ENCODE peak calls at places on chromosome 9, in seven cellular contexts. Z is GM23338; P is iPS DF 6.9; V is CD8-positive, alpha-beta T cell; C is heart right ventricle; Q is Peyer's patch; J is colonic mucosa. K is an unnamed sample.

GRCh38 chr9:17928768-17929167 is 349.9 kb downstream of the SH3GL2 start:
- DNase-seq in C (no peak), J (no peak), Q (no peak), V (no peak), Z (no peak), P (no peak), K (no peak)

GRCh38 chr9:105503873-105504272 is 54.1 kb upstream of the FKTN start:
- DNase-seq in V (no peak), Z (peak; percentile 17), J (no peak), Q (no peak), C (no peak), P (no peak), K (no peak)

GRCh38 chr9:89880161-89880560 is 275.3 kb downstream of the GADD45G start:
- DNase-seq in V (no peak), Q (peak; percentile 34), Z (no peak), J (peak; percentile 15), P (no peak), C (no peak), K (no peak)

GRCh38 chr9:17613723-17614122 is 34.9 kb downstream of the SH3GL2 start:
- DNase-seq in P (no peak), J (no peak), V (no peak), C (no peak), Q (no peak), Z (no peak), K (no peak)

GRCh38 chr9:126031116-126031515 is 283.9 kb downstream of the PBX3 start:
- DNase-seq in V (no peak), P (no peak), Z (no peak), C (no peak), Q (no peak), J (no peak), K (no peak)

GRCh38 chr9:78745331-78745730 is 448.4 kb downstream of the PSAT1 start:
- DNase-seq in C (no peak), P (no peak), J (no peak), Z (no peak), V (no peak), Q (no peak), K (no peak)

GRCh38 chr9:75903785-75904360 is 13.4 kb downstream of the PCSK5 start:
- DNase-seq in Z (no peak), Q (peak; percentile 66), C (no peak), P (no peak), J (no peak), V (no peak), K (no peak)

GRCh38 chr9:131640438-131641181 is 95.3 kb downstream of the PRRT1B start:
- DNase-seq in Q (no peak), J (no peak), C (no peak), P (no peak), V (no peak), Z (no peak), K (no peak)

GRCh38 chr9:20238921-20239320 is 383.4 kb downstream of the MLLT3 start:
- DNase-seq in P (no peak), Z (no peak), J (no peak), V (no peak), Q (no peak), C (no peak), K (no peak)

GRCh38 chr9:120161801-120162200 is 418.2 kb downstream of the CDK5RAP2 start:
- DNase-seq in V (no peak), J (no peak), Q (no peak), C (no peak), Z (no peak), P (no peak), K (no peak)

GRCh38 chr9:28079677-28080076 is 506.4 kb upstream of the C9orf72 start:
- DNase-seq in V (no peak), C (no peak), Q (no peak), Z (no peak), J (no peak), P (no peak), K (no peak)

GRCh38 chr9:100466828-100467220 is 6.1 kb upstream of the TMEFF1 start:
- DNase-seq in J (no peak), V (no peak), Q (no peak), Z (no peak), C (no peak), P (no peak), K (no peak)

GRCh38 chr9:129394011-129394919 is 216.2 kb upstream of the IER5L start:
- DNase-seq in P (no peak), V (no peak), J (no peak), Q (no peak), Z (no peak), C (no peak), K (no peak)

GRCh38 chr9:18746631-18747030 is 272.7 kb downstream of the ADAMTSL1 start:
- DNase-seq in V (no peak), P (no peak), Z (no peak), C (no peak), J (no peak), Q (no peak), K (no peak)

GRCh38 chr9:125757834-125758233 is 10.7 kb downstream of the PBX3 start:
- DNase-seq in P (no peak), J (no peak), Q (no peak), C (no peak), V (no peak), Z (no peak), K (no peak)

GRCh38 chr9:113668057-113668456 is 204.5 kb downstream of the RGS3 start:
- DNase-seq in V (no peak), Q (no peak), Z (no peak), C (no peak), P (no peak), J (no peak), K (no peak)

DNA sequence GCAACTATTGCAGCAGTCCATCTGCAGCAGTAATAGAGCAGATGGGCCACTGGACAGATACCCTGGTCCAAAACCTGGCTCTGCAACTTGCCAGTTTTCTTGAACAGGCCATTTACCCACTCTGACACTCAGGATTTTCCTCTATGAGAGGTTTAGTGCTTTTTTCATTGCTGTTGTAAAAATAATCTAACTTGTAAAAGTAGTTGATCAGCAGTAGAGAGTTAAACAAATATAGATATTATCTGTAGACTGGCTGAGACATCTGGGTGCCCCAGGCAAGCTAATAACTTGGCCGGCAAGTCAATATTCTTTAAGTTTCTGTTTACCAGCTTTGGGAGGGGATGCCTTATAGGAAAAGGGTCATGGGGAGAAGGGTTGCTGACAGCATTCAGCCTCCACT is 4.1 kb downstream of the DAPK1 start:
- DNase-seq in C (no peak), P (no peak), J (no peak), Z (no peak), V (no peak), Q (no peak), K (no peak)
- H3K4me1 ChIP-seq in C (peaks cover 7% of the 10 kb centered on the region), P (no peaks in the 10 kb centered on the region), J (no peaks in the 10 kb centered on the region), Z (peaks cover 36% of the 10 kb centered on the region), V (no peaks in the 10 kb centered on the region), Q (no peaks in the 10 kb centered on the region), K (peaks cover 65% of the 10 kb centered on the region)

DNA sequence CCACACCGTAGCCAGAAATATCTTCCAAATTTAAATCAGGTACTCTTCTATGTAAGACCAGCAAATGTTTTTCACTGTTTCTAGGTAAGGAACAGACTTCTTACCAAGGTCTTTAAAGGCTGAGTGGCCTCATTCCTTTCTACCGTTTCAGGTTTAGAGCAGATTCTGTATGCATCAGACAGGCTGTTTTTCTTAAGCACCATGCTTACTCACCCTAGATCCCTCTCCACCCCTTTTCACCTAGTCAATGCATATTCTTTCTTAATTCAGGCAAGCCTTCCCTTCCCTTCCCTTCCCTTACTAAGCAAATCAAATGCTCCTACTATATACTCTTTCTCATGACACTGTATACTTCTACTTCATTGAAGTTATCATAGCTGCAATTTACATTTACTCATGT is 70.7 kb downstream of the RFX3 start:
- DNase-seq in Q (no peak), J (no peak), V (no peak), P (no peak), C (no peak), Z (peak; percentile 35), K (no peak)
- H3K4me1 ChIP-seq in Q (no peaks in the 10 kb centered on the region), J (no peaks in the 10 kb centered on the region), V (no peaks in the 10 kb centered on the region), P (no peaks in the 10 kb centered on the region), C (peaks cover 5% of the 10 kb centered on the region), Z (peaks cover 9% of the 10 kb centered on the region), K (no peaks in the 10 kb centered on the region)

DNA sequence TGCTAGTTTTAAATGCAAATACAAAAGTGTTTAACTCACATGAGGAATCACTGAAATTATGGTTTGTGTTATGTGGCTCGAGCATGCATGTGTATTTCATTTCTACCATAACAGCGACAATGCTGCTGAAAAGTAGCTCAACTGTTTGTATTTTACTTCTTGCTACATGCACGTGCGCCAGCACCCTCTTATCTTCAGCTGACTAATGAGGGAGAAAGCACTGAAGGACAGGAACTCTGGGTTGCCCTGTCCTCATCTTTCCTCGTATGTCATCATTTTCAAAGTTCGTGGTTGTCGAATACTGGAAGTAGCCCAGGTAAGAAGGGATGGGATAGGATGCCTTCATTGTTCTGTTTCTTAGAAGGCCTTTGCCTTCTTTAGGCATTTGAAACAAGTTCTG is 120.3 kb downstream of the SYK start:
- DNase-seq in P (no peak), V (no peak), Q (no peak), C (no peak), Z (no peak), J (no peak), K (no peak)
- H3K4me1 ChIP-seq in P (no peaks in the 10 kb centered on the region), V (no peaks in the 10 kb centered on the region), Q (no peaks in the 10 kb centered on the region), C (peaks cover 15% of the 10 kb centered on the region), Z (no peaks in the 10 kb centered on the region), J (no peaks in the 10 kb centered on the region), K (peaks cover 11% of the 10 kb centered on the region)

GRCh38 chr9:16252631-16253030 is 617.8 kb downstream of the BNC2 start:
- DNase-seq in Q (no peak), C (no peak), Z (peak; percentile 26), V (no peak), P (no peak), J (no peak), K (no peak)
- H3K4me1 ChIP-seq in Q (no peaks in the 10 kb centered on the region), C (no peaks in the 10 kb centered on the region), Z (peaks cover 14% of the 10 kb centered on the region), V (no peaks in the 10 kb centered on the region), P (no peaks in the 10 kb centered on the region), J (no peaks in the 10 kb centered on the region), K (no peaks in the 10 kb centered on the region)

DNA sequence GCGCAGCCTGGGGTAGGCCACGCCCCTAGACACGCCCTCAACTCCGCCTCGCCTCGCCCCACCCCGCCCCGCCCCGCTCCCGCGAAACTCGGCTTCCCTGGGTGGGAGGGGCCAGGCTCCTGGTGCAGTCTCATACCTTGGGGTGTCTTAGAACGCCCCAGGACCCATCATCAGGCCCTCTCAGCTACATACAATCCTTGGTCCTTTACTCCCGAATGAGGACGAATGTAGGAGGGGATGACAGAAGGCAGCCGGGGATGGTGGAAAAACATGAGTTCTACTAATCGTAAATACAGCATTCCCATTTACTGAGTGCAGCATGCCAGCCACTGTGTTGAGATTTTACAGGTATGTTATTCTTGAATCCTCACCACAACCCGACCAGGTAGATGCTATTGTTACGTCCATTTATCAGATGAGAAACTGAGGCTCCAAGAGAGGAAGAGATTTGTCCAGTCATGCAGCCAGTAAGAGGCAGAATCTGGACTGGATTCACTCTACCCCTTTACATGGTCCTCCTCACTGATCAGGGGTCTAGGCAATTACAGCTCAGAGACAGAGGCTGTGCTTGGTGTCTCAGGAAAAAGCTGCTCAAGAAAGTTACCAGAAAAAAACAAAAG is 6.8 kb downstream of the SH2D3C start:
- DNase-seq in C (no peak), Z (no peak), Q (no peak), J (no peak), P (no peak), V (no peak), K (no peak)
- H3K4me1 ChIP-seq in C (peaks cover 13% of the 10 kb centered on the region), Z (peaks cover 14% of the 10 kb centered on the region), Q (peaks cover 16% of the 10 kb centered on the region), J (peaks cover 7% of the 10 kb centered on the region), P (peaks cover 7% of the 10 kb centered on the region), V (peaks cover 69% of the 10 kb centered on the region), K (peaks cover 15% of the 10 kb centered on the region)

K was measured in body of pancreas.